ENCODE peak calls at places on chromosome 14, in four cellular contexts. One of them, this sample, is unnamed.

GRCh38 chr14:63200035-63200740 is 4.1 kb upstream of the RHOJ start:
- DNase-seq in GM19239: no peak
- DNase-seq in NCI-H82: no peak
- DNase-seq in HCEC 1CT: no peak
- DNase-seq in this sample: peak

GRCh38 chr14:54591461-54592245 is 24.7 kb downstream of the SAMD4A start:
- DNase-seq in GM19239: no peak
- DNase-seq in NCI-H82: no peak
- DNase-seq in HCEC 1CT: no peak
- DNase-seq in this sample: peak

GRCh38 chr14:78644824-78645559 is 474.8 kb downstream of the NRXN3 start:
- DNase-seq in GM19239: no peak
- DNase-seq in NCI-H82: no peak
- DNase-seq in HCEC 1CT: peak
- DNase-seq in this sample: no peak

GRCh38 chr14:92463141-92463540 is 50.4 kb upstream of the RIN3 start:
- DNase-seq in GM19239: no peak
- DNase-seq in NCI-H82: no peak
- DNase-seq in HCEC 1CT: no peak
- DNase-seq in this sample: no peak

GRCh38 chr14:104883681-104884361 is 18.8 kb downstream of the CEP170B start:
- DNase-seq in GM19239: no peak
- DNase-seq in NCI-H82: no peak
- DNase-seq in HCEC 1CT: no peak
- DNase-seq in this sample: no peak

GRCh38 chr14:60311417-60311816 is 62.4 kb downstream of the PPM1A start:
- DNase-seq in GM19239: no peak
- DNase-seq in NCI-H82: no peak
- DNase-seq in HCEC 1CT: peak
- DNase-seq in this sample: peak

GRCh38 chr14:35406090-35406489 is 1.5 kb upstream of the NFKBIA start:
- DNase-seq in GM19239: no peak
- DNase-seq in NCI-H82: no peak
- DNase-seq in HCEC 1CT: no peak
- DNase-seq in this sample: no peak

GRCh38 chr14:102654298-102654697 is 61.8 kb downstream of the RCOR1 start:
- DNase-seq in GM19239: no peak
- DNase-seq in NCI-H82: no peak
- DNase-seq in HCEC 1CT: no peak
- DNase-seq in this sample: no peak

GRCh38 chr14:100610511-100611217 is 23.4 kb upstream of the BEGAIN start:
- DNase-seq in GM19239: no peak
- DNase-seq in NCI-H82: no peak
- DNase-seq in HCEC 1CT: peak
- DNase-seq in this sample: peak

GRCh38 chr14:104794641-104795467 is 694 bp downstream of the AKT1 start:
- DNase-seq in GM19239: peak
- DNase-seq in NCI-H82: peak
- DNase-seq in HCEC 1CT: peak
- DNase-seq in this sample: peak

GRCh38 chr14:89432226-89432625 is 15.2 kb upstream of the FOXN3 start:
- DNase-seq in GM19239: no peak
- DNase-seq in NCI-H82: no peak
- DNase-seq in HCEC 1CT: no peak
- DNase-seq in this sample: no peak

GRCh38 chr14:71166434-71166833 is 259.2 kb downstream of the PCNX1 start:
- DNase-seq in GM19239: peak
- DNase-seq in NCI-H82: peak
- DNase-seq in HCEC 1CT: peak
- DNase-seq in this sample: peak

GRCh38 chr14:54503476-54503875 is 6.2 kb upstream of the CGRRF1 start:
- DNase-seq in GM19239: no peak
- DNase-seq in NCI-H82: peak
- DNase-seq in HCEC 1CT: peak
- DNase-seq in this sample: peak

GRCh38 chr14:94748667-94749347 is 21.1 kb downstream of the GSC start:
- DNase-seq in GM19239: no peak
- DNase-seq in NCI-H82: peak
- DNase-seq in HCEC 1CT: no peak
- DNase-seq in this sample: no peak

GRCh38 chr14:89417469-89418225 is 614 bp upstream of the FOXN3 start:
- DNase-seq in GM19239: peak
- DNase-seq in NCI-H82: peak
- DNase-seq in HCEC 1CT: peak
- DNase-seq in this sample: peak

GRCh38 chr14:56808314-56809201 is 1.7 kb downstream of the OTX2 start:
- DNase-seq in GM19239: no peak
- DNase-seq in NCI-H82: peak
- DNase-seq in HCEC 1CT: no peak
- DNase-seq in this sample: no peak

GRCh38 chr14:29166507-29166906 is 399.9 kb downstream of the FOXG1 start:
- DNase-seq in GM19239: no peak
- DNase-seq in NCI-H82: peak
- DNase-seq in HCEC 1CT: no peak
- DNase-seq in this sample: no peak

GRCh38 chr14:101231828-101232227 is 328.3 kb upstream of the RTL1 start:
- DNase-seq in GM19239: no peak
- DNase-seq in NCI-H82: no peak
- DNase-seq in HCEC 1CT: no peak
- DNase-seq in this sample: no peak

GRCh38 chr14:52693532-52693931 is 1.8 kb downstream of the ERO1A start:
- DNase-seq in GM19239: no peak
- DNase-seq in NCI-H82: no peak
- DNase-seq in HCEC 1CT: no peak
- DNase-seq in this sample: no peak

GRCh38 chr14:91396959-91397815 is 20.4 kb downstream of the CCDC88C start:
- DNase-seq in GM19239: peak
- DNase-seq in NCI-H82: peak
- DNase-seq in HCEC 1CT: no peak
- DNase-seq in this sample: no peak

GRCh38 chr14:75742867-75743266 is 81.8 kb downstream of the TTLL5 start:
- DNase-seq in GM19239: no peak
- DNase-seq in NCI-H82: no peak
- DNase-seq in HCEC 1CT: no peak
- DNase-seq in this sample: no peak

GRCh38 chr14:84554136-84554535 is 975.8 kb upstream of the FLRT2 start:
- DNase-seq in GM19239: no peak
- DNase-seq in NCI-H82: no peak
- DNase-seq in HCEC 1CT: no peak
- DNase-seq in this sample: no peak

GRCh38 chr14:30195946-30196345 is 268.3 kb upstream of the PRKD1 start:
- DNase-seq in GM19239: no peak
- DNase-seq in NCI-H82: peak
- DNase-seq in HCEC 1CT: peak
- DNase-seq in this sample: peak

GRCh38 chr14:72892879-72893635 is 844 bp downstream of the DPF3 start:
- DNase-seq in GM19239: no peak
- DNase-seq in NCI-H82: peak
- DNase-seq in HCEC 1CT: no peak
- DNase-seq in this sample: peak

GRCh38 chr14:89564291-89564957 is 147.4 kb upstream of the FOXN3 start:
- DNase-seq in GM19239: no peak
- DNase-seq in NCI-H82: no peak
- DNase-seq in HCEC 1CT: no peak
- DNase-seq in this sample: peak

GRCh38 chr14:64708148-64709004 is 4.2 kb downstream of the PLEKHG3 start:
- DNase-seq in GM19239: no peak
- DNase-seq in NCI-H82: no peak
- DNase-seq in HCEC 1CT: peak
- DNase-seq in this sample: peak

GRCh38 chr14:55417955-55418354 is 6.3 kb upstream of the ATG14 start:
- DNase-seq in GM19239: no peak
- DNase-seq in NCI-H82: peak
- DNase-seq in HCEC 1CT: no peak
- DNase-seq in this sample: no peak

GRCh38 chr14:32319368-32320049 is 9.6 kb upstream of the AKAP6 start:
- DNase-seq in GM19239: no peak
- DNase-seq in NCI-H82: no peak
- DNase-seq in HCEC 1CT: no peak
- DNase-seq in this sample: no peak

GRCh38 chr14:79332504-79333197 is 878.7 kb downstream of the DIO2 start:
- DNase-seq in GM19239: no peak
- DNase-seq in NCI-H82: no peak
- DNase-seq in HCEC 1CT: no peak
- DNase-seq in this sample: no peak

GRCh38 chr14:68451676-68452387 is 341.0 kb downstream of the ZFP36L1 start:
- DNase-seq in GM19239: no peak
- DNase-seq in NCI-H82: peak
- DNase-seq in HCEC 1CT: no peak
- DNase-seq in this sample: peak

GRCh38 chr14:58100735-58101368 is 51.2 kb downstream of the ARMH4 start:
- DNase-seq in GM19239: no peak
- DNase-seq in NCI-H82: no peak
- DNase-seq in HCEC 1CT: peak
- DNase-seq in this sample: peak

GRCh38 chr14:89504084-89504483 is 87.1 kb upstream of the FOXN3 start:
- DNase-seq in GM19239: no peak
- DNase-seq in NCI-H82: no peak
- DNase-seq in HCEC 1CT: peak
- DNase-seq in this sample: peak